ENCODE peak calls at places on chromosomes 3 and 15, in six cellular contexts. Y is A549, A is WTC11, W is HCT116, C is HepG2, U is H1. G is an unnamed sample.

GRCh38 chr3:134092231-134092701 is 62.5 kb upstream of the SLCO2A1 start:
- DNase-seq in Y (no peak), A (no peak), W (no peak), C (no peak), U (no peak), G (no peak)

GRCh38 chr15:56042031-56042430 is 48.6 kb upstream of the NEDD4 start:
- DNase-seq in Y (no peak), A (no peak), W (no peak), C (no peak), U (no peak), G (no peak)

GRCh38 chr15:39084683-39085530 is 496.0 kb upstream of the THBS1 start:
- DNase-seq in Y (no peak), A (no peak), W (no peak), C (peak; percentile 21), U (no peak), G (peak; percentile 86)

GRCh38 chr3:30492581-30493192 is 113.7 kb upstream of the TGFBR2 start:
- DNase-seq in Y (no peak), A (no peak), W (no peak), C (peak; percentile 100), U (no peak), G (no peak)

GRCh38 chr3:106114848-106115247 is 246.0 kb upstream of the CBLB start:
- DNase-seq in Y (no peak), A (no peak), W (no peak), C (no peak), U (no peak), G (no peak)

GRCh38 chr3:168395551-168395950 is 299.8 kb upstream of the GOLIM4 start:
- DNase-seq in Y (no peak), A (no peak), W (no peak), C (no peak), U (no peak), G (no peak)

GRCh38 chr3:142973217-142974009 is 9.9 kb upstream of the PAQR9 start:
- DNase-seq in Y (no peak), A (no peak), W (no peak), C (no peak), U (no peak), G (no peak)

GRCh38 chr3:66693461-66693912 is 192.7 kb upstream of the LRIG1 start:
- DNase-seq in Y (no peak), A (no peak), W (no peak), C (no peak), U (no peak), G (no peak)

GRCh38 chr3:108495717-108496116 is 14.7 kb downstream of the MYH15 start:
- DNase-seq in Y (no peak), A (no peak), W (no peak), C (no peak), U (no peak), G (no peak)

GRCh38 chr3:105752791-105753415 is 115.9 kb downstream of the CBLB start:
- DNase-seq in Y (no peak), A (no peak), W (no peak), C (no peak), U (no peak), G (no peak)

DNA sequence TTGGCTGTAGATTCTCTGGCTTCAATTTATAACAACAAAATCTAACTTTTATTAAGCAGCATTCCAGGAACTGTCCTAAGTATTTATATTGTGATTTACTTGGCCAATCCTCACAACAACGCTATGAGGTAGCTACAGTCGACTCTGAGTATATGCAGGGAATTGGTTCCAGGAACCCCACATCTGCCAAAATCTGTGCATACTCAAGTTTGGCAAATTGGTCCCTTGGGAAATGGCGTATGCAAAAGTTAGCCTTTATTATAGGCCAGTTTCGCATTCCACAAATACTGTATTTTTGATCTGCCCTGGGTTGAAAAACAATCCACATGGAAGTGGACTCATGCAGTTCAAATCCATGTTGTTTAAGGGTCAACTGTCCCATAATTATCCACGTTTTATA is 53.9 kb downstream of the RAP2B start:
- DNase-seq in Y (no peak), A (no peak), W (no peak), C (no peak), U (no peak), G (no peak)
- TF ChIP-seq MAX in Y (no peak), A (no peak), W (no peak), C (no peak), U (no peak), G (no peak)

DNA sequence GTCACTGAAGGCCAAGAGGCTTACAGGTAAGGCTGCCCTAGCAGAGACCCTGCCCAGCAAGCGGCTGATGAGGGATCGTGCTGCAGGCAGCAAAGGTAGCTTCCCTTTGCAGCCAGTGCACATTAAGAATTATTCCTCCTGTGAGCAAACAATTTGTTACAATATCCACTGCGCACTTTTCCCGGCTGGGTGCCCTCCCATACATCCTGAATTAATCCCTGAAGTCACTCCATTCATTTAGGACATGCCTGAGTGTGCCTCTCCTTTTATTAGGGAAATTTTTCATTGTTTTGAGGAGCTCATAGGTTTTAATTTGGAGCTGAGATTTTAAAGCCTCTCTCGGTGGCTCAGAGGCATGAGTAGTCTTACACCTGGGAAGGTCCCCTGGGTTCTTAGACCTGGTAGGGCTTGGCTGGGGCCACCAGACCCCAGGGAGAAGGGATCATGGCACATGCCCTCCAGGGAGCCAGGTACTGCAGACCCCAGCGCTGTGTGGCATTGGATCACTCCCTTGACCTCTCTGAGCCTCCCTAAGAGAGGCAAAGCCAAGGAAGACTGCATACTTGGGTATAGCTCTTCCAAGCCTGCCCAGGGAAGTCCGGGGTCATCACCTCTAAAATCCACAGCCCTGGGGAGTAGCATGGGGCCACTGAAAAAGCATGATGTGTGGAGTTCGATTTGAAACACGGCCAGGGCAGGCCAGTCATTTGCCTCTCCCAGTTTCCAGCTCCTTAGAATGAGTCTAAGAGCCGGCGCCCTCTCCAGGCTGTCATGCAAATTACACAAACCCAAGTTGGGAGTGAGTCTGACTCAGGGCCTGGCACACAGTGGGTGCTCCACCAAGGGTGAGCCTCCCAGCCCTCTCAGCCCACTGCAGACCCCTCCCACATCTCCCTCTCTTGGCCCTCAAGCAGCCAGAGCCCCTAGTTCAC is 151.9 kb upstream of the LINGO1 start:
- DNase-seq in Y (peak; percentile 84), A (peak; percentile 79), W (peak; percentile 23), C (peak; percentile 14), U (no peak), G (peak; percentile 52)
- TF ChIP-seq CTCF in Y (peak; percentile 63), A (peak; percentile 58), W (peak; percentile 61), C (peak; percentile 52), U (peak; percentile 79), G (peak; percentile 66)

GRCh38 chr3:24315991-24316390 is 178.7 kb downstream of the THRB start:
- DNase-seq in Y (no peak), A (no peak), W (no peak), C (no peak), U (no peak), G (no peak)
- TF ChIP-seq MAX in Y (no peak), A (no peak), W (no peak), C (no peak), U (no peak), G (no peak)

DNA sequence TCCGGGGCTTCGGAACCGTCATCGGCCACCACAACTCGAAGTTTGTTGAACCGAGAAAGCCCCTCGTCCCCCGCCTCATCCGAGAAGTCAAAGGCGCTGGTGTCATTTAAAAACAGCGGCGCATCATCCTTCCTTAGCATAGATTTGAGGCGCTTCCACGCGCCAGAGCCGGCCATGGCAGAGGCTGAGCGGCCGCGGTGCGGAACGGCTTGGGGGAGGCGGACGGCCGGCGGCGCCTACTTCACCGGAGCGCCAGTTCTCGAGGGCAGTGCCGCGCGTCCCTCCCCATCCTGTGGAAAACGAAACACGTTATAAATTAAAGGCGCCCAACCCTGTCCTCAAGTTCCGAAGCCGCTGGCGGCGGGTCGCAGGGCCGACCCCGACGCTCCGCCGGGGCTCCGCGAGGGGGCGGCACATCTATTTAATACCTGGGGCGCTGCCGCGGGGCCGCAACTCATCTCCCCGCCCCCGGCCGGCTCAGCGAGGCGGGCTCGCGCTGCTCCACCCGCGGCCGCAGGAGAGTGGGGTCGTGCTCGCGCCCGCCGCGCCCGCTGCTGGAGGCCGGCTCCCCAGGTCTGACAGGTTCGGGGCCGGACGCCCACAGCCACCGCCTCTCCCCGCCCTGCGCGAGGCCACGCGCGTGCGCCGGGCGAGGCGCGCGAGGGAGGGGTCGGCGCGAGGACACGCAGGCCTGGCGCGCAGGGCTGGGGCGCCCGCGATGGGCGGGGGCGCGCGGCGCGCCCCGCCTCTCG is at the start of gene SLC30A4:
- DNase-seq in Y (peak; percentile 28), A (peak; percentile 41), W (no peak), C (no peak), U (peak; percentile 9), G (peak; percentile 43)
- TF ChIP-seq CTCF in Y (peak; percentile 41), A (no peak), W (no peak), C (peak; percentile 29), U (peak; percentile 45), G (peak; percentile 11)

GRCh38 chr3:20022954-20023644 is 11.0 kb upstream of the PP2D1 start:
- DNase-seq in Y (no peak), A (no peak), W (no peak), C (no peak), U (no peak), G (no peak)

GRCh38 chr3:20028846-20029430 is 11.3 kb upstream of the KAT2B start:
- DNase-seq in Y (no peak), A (no peak), W (no peak), C (no peak), U (no peak), G (no peak)

GRCh38 chr3:20027136-20027535 is 13.1 kb upstream of the KAT2B start:
- DNase-seq in Y (no peak), A (no peak), W (no peak), C (no peak), U (no peak), G (no peak)

GRCh38 chr3:20023663-20024417 is 11.8 kb upstream of the PP2D1 start:
- DNase-seq in Y (no peak), A (no peak), W (no peak), C (no peak), U (no peak), G (no peak)
- TF ChIP-seq MAX in Y (no peak), A (no peak), W (no peak), C (no peak), U (no peak), G (no peak)

GRCh38 chr15:74635228-74635627 is 19.6 kb downstream of the CLK3 start:
- DNase-seq in Y (peak; percentile 54), A (peak; percentile 80), W (no peak), C (peak; percentile 60), U (no peak), G (peak; percentile 82)
- TF ChIP-seq CTCF in Y (peak; percentile 72), A (peak; percentile 84), W (peak; percentile 87), C (peak; percentile 95), U (peak; percentile 92), G (peak; percentile 94)

GRCh38 chr3:43582876-43583275 is 38.9 kb downstream of the ANO10 start:
- DNase-seq in Y (no peak), A (no peak), W (no peak), C (no peak), U (no peak), G (no peak)

GRCh38 chr3:43584043-43584826 is 37.6 kb downstream of the ANO10 start:
- DNase-seq in Y (no peak), A (no peak), W (no peak), C (no peak), U (no peak), G (no peak)

GRCh38 chr3:43580181-43580580 is 41.6 kb downstream of the ANO10 start:
- DNase-seq in Y (no peak), A (no peak), W (no peak), C (no peak), U (no peak), G (no peak)

GRCh38 chr3:43583481-43583880 is 38.3 kb downstream of the ANO10 start:
- DNase-seq in Y (no peak), A (peak; percentile 26), W (no peak), C (no peak), U (no peak), G (peak; percentile 2)

DNA sequence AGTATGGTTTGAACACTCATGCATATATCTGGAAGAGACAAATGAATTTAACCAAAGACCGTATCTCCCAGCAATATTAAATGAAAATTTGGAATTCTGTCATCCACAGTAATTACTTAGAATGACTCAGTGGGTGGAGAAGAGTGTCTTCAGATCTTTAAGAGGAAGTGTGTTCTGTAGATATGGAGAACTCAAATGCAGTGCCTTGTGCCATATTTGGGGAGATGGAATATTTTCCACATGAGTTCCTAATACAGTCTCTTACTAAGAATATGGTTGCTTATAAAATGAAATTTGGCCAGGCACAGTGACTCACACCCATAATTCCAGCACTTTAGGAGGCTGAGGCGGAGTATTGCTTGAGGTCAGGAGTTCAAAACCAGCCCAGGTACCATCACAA is 40.5 kb downstream of the ANO10 start:
- DNase-seq in Y (no peak), A (no peak), W (no peak), C (no peak), U (no peak), G (no peak)
- TF ChIP-seq MAX in Y (no peak), A (no peak), W (no peak), C (no peak), U (no peak), G (no peak)